ENCODE peak calls at places on chromosomes 7 and 10, in ten cellular contexts. One of them, this sample, is unnamed.

GRCh38 chr7:45976485-45976856 is 55.4 kb upstream of the IGFBP3 start:
- DNase-seq in right cardiac atrium: no peak
- DNase-seq in HCT116: no peak
- DNase-seq in GM23248: no peak
- DNase-seq in CD4-positive, CD25-positive, alpha-beta regulatory T cell: no peak
- DNase-seq in cerebellar cortex: no peak
- DNase-seq in AML-193: no peak
- DNase-seq in IMR-90: no peak
- DNase-seq in Calu3: no peak
- DNase-seq in AG04450: no peak
- DNase-seq in this sample: no peak

GRCh38 chr10:77737608-77738007 is 100.0 kb upstream of the KCNMA1 start:
- DNase-seq in GM23248: peak
- DNase-seq in IMR-90: peak
- DNase-seq in right cardiac atrium: no peak
- DNase-seq in cerebellar cortex: no peak
- DNase-seq in CD4-positive, CD25-positive, alpha-beta regulatory T cell: no peak
- DNase-seq in Calu3: peak
- DNase-seq in HCT116: peak
- DNase-seq in AG04450: peak
- DNase-seq in AML-193: no peak
- DNase-seq in this sample: peak

GRCh38 chr10:131158695-131159094 is 152.8 kb downstream of the TCERG1L start:
- DNase-seq in IMR-90: no peak
- DNase-seq in CD4-positive, CD25-positive, alpha-beta regulatory T cell: no peak
- DNase-seq in right cardiac atrium: no peak
- DNase-seq in cerebellar cortex: no peak
- DNase-seq in HCT116: no peak
- DNase-seq in GM23248: no peak
- DNase-seq in AG04450: no peak
- DNase-seq in Calu3: no peak
- DNase-seq in AML-193: no peak
- DNase-seq in this sample: no peak

GRCh38 chr10:80407836-80408197 is 534 bp upstream of the PRXL2A start:
- DNase-seq in GM23248: peak
- DNase-seq in CD4-positive, CD25-positive, alpha-beta regulatory T cell: no peak
- DNase-seq in AG04450: no peak
- DNase-seq in HCT116: peak
- DNase-seq in IMR-90: no peak
- DNase-seq in cerebellar cortex: no peak
- DNase-seq in right cardiac atrium: peak
- DNase-seq in Calu3: peak
- DNase-seq in AML-193: no peak
- DNase-seq in this sample: no peak

GRCh38 chr7:134571746-134572461 is 23.0 kb downstream of the AKR1B15 start:
- DNase-seq in CD4-positive, CD25-positive, alpha-beta regulatory T cell: no peak
- DNase-seq in HCT116: no peak
- DNase-seq in right cardiac atrium: no peak
- DNase-seq in IMR-90: no peak
- DNase-seq in GM23248: no peak
- DNase-seq in cerebellar cortex: no peak
- DNase-seq in Calu3: no peak
- DNase-seq in AG04450: no peak
- DNase-seq in AML-193: no peak
- DNase-seq in this sample: no peak

GRCh38 chr7:121451367-121452073 is 55.4 kb upstream of the FAM3C start:
- DNase-seq in CD4-positive, CD25-positive, alpha-beta regulatory T cell: no peak
- DNase-seq in GM23248: no peak
- DNase-seq in cerebellar cortex: no peak
- DNase-seq in IMR-90: no peak
- DNase-seq in HCT116: no peak
- DNase-seq in AML-193: no peak
- DNase-seq in AG04450: no peak
- DNase-seq in Calu3: no peak
- DNase-seq in right cardiac atrium: no peak
- DNase-seq in this sample: peak

GRCh38 chr10:72162978-72163377 is 52.8 kb upstream of the ANAPC16 start:
- DNase-seq in right cardiac atrium: no peak
- DNase-seq in cerebellar cortex: no peak
- DNase-seq in GM23248: peak
- DNase-seq in IMR-90: peak
- DNase-seq in AML-193: peak
- DNase-seq in HCT116: no peak
- DNase-seq in AG04450: no peak
- DNase-seq in Calu3: no peak
- DNase-seq in CD4-positive, CD25-positive, alpha-beta regulatory T cell: no peak
- DNase-seq in this sample: peak

GRCh38 chr10:107163904-107164861 is at the start of gene SORCS1:
- DNase-seq in cerebellar cortex: no peak
- DNase-seq in IMR-90: no peak
- DNase-seq in HCT116: no peak
- DNase-seq in right cardiac atrium: peak
- DNase-seq in Calu3: no peak
- DNase-seq in AML-193: no peak
- DNase-seq in CD4-positive, CD25-positive, alpha-beta regulatory T cell: no peak
- DNase-seq in GM23248: peak
- DNase-seq in AG04450: no peak
- DNase-seq in this sample: no peak

GRCh38 chr10:60230892-60231291 is 158.8 kb downstream of the ANK3 start:
- DNase-seq in Calu3: no peak
- DNase-seq in AML-193: no peak
- DNase-seq in IMR-90: peak
- DNase-seq in cerebellar cortex: no peak
- DNase-seq in CD4-positive, CD25-positive, alpha-beta regulatory T cell: no peak
- DNase-seq in right cardiac atrium: no peak
- DNase-seq in AG04450: no peak
- DNase-seq in HCT116: no peak
- DNase-seq in GM23248: peak
- DNase-seq in this sample: peak

GRCh38 chr7:108367314-108367713 is 88.9 kb downstream of the NRCAM start:
- DNase-seq in HCT116: no peak
- DNase-seq in AML-193: no peak
- DNase-seq in right cardiac atrium: no peak
- DNase-seq in CD4-positive, CD25-positive, alpha-beta regulatory T cell: no peak
- DNase-seq in Calu3: no peak
- DNase-seq in cerebellar cortex: no peak
- DNase-seq in IMR-90: no peak
- DNase-seq in AG04450: no peak
- DNase-seq in GM23248: no peak
- DNase-seq in this sample: no peak

GRCh38 chr7:112140600-112140999 is 65.6 kb downstream of the DOCK4 start:
- DNase-seq in HCT116: no peak
- DNase-seq in AML-193: no peak
- DNase-seq in cerebellar cortex: peak
- DNase-seq in Calu3: no peak
- DNase-seq in CD4-positive, CD25-positive, alpha-beta regulatory T cell: no peak
- DNase-seq in right cardiac atrium: no peak
- DNase-seq in GM23248: no peak
- DNase-seq in AG04450: no peak
- DNase-seq in IMR-90: no peak
- DNase-seq in this sample: peak

GRCh38 chr10:43374194-43374593 is 2.8 kb downstream of the FXYD4 start:
- DNase-seq in cerebellar cortex: no peak
- DNase-seq in IMR-90: no peak
- DNase-seq in Calu3: no peak
- DNase-seq in right cardiac atrium: no peak
- DNase-seq in AML-193: no peak
- DNase-seq in AG04450: no peak
- DNase-seq in HCT116: no peak
- DNase-seq in GM23248: no peak
- DNase-seq in CD4-positive, CD25-positive, alpha-beta regulatory T cell: no peak
- DNase-seq in this sample: no peak

GRCh38 chr10:12531305-12531738 is 182.0 kb downstream of the CAMK1D start:
- DNase-seq in GM23248: no peak
- DNase-seq in HCT116: no peak
- DNase-seq in IMR-90: peak
- DNase-seq in AML-193: no peak
- DNase-seq in CD4-positive, CD25-positive, alpha-beta regulatory T cell: no peak
- DNase-seq in cerebellar cortex: no peak
- DNase-seq in right cardiac atrium: peak
- DNase-seq in AG04450: no peak
- DNase-seq in Calu3: no peak
- DNase-seq in this sample: no peak

GRCh38 chr10:123808873-123809272 is 82.7 kb downstream of the CPXM2 start:
- DNase-seq in Calu3: no peak
- DNase-seq in CD4-positive, CD25-positive, alpha-beta regulatory T cell: no peak
- DNase-seq in IMR-90: no peak
- DNase-seq in GM23248: peak
- DNase-seq in AG04450: no peak
- DNase-seq in HCT116: peak
- DNase-seq in AML-193: no peak
- DNase-seq in cerebellar cortex: no peak
- DNase-seq in right cardiac atrium: no peak
- DNase-seq in this sample: peak

GRCh38 chr10:118472415-118472814 is 123.0 kb downstream of the PRLHR start:
- DNase-seq in AG04450: no peak
- DNase-seq in IMR-90: no peak
- DNase-seq in AML-193: no peak
- DNase-seq in cerebellar cortex: no peak
- DNase-seq in Calu3: no peak
- DNase-seq in HCT116: no peak
- DNase-seq in GM23248: peak
- DNase-seq in right cardiac atrium: no peak
- DNase-seq in CD4-positive, CD25-positive, alpha-beta regulatory T cell: no peak
- DNase-seq in this sample: no peak

GRCh38 chr7:112958775-112959174 is 127.9 kb downstream of the GPR85 start:
- DNase-seq in cerebellar cortex: no peak
- DNase-seq in right cardiac atrium: no peak
- DNase-seq in IMR-90: no peak
- DNase-seq in HCT116: no peak
- DNase-seq in AML-193: no peak
- DNase-seq in CD4-positive, CD25-positive, alpha-beta regulatory T cell: no peak
- DNase-seq in AG04450: no peak
- DNase-seq in Calu3: no peak
- DNase-seq in GM23248: no peak
- DNase-seq in this sample: no peak

GRCh38 chr7:7984424-7984823 is 15.8 kb downstream of the GLCCI1 start:
- DNase-seq in right cardiac atrium: no peak
- DNase-seq in CD4-positive, CD25-positive, alpha-beta regulatory T cell: no peak
- DNase-seq in cerebellar cortex: no peak
- DNase-seq in IMR-90: no peak
- DNase-seq in AG04450: no peak
- DNase-seq in Calu3: no peak
- DNase-seq in HCT116: no peak
- DNase-seq in GM23248: no peak
- DNase-seq in AML-193: no peak
- DNase-seq in this sample: no peak

GRCh38 chr10:2094171-2094570 is 356.8 kb upstream of the ADARB2 start:
- DNase-seq in IMR-90: no peak
- DNase-seq in AML-193: no peak
- DNase-seq in Calu3: no peak
- DNase-seq in cerebellar cortex: peak
- DNase-seq in AG04450: no peak
- DNase-seq in GM23248: no peak
- DNase-seq in CD4-positive, CD25-positive, alpha-beta regulatory T cell: no peak
- DNase-seq in HCT116: no peak
- DNase-seq in right cardiac atrium: no peak
- DNase-seq in this sample: no peak

GRCh38 chr7:155256761-155257481 is 40.8 kb upstream of the INSIG1 start:
- DNase-seq in AG04450: no peak
- DNase-seq in CD4-positive, CD25-positive, alpha-beta regulatory T cell: no peak
- DNase-seq in right cardiac atrium: no peak
- DNase-seq in HCT116: no peak
- DNase-seq in Calu3: no peak
- DNase-seq in AML-193: no peak
- DNase-seq in IMR-90: no peak
- DNase-seq in cerebellar cortex: no peak
- DNase-seq in GM23248: no peak
- DNase-seq in this sample: peak

GRCh38 chr7:27096756-27097514 is 1.1 kb upstream of the HOXA1 start:
- DNase-seq in cerebellar cortex: no peak
- DNase-seq in CD4-positive, CD25-positive, alpha-beta regulatory T cell: no peak
- DNase-seq in HCT116: no peak
- DNase-seq in AML-193: no peak
- DNase-seq in AG04450: no peak
- DNase-seq in Calu3: no peak
- DNase-seq in GM23248: peak
- DNase-seq in IMR-90: peak
- DNase-seq in right cardiac atrium: peak
- DNase-seq in this sample: peak

GRCh38 chr10:58180633-58181032 is 87.1 kb downstream of the IPMK start:
- DNase-seq in IMR-90: peak
- DNase-seq in AG04450: no peak
- DNase-seq in HCT116: no peak
- DNase-seq in Calu3: peak
- DNase-seq in AML-193: no peak
- DNase-seq in right cardiac atrium: no peak
- DNase-seq in CD4-positive, CD25-positive, alpha-beta regulatory T cell: no peak
- DNase-seq in cerebellar cortex: no peak
- DNase-seq in GM23248: peak
- DNase-seq in this sample: no peak

GRCh38 chr7:131327049-131327625 is 539 bp upstream of the MKLN1 start:
- DNase-seq in AG04450: no peak
- DNase-seq in HCT116: peak
- DNase-seq in GM23248: peak
- DNase-seq in IMR-90: peak
- DNase-seq in Calu3: peak
- DNase-seq in cerebellar cortex: peak
- DNase-seq in right cardiac atrium: peak
- DNase-seq in CD4-positive, CD25-positive, alpha-beta regulatory T cell: peak
- DNase-seq in AML-193: peak
- DNase-seq in this sample: peak